ENCODE peak calls at places on chromosomes 13 and 19, in ten cellular contexts. U is activated CD4-positive, alpha-beta T cell treated with anti-CD3 and anti-CD28 coated beads, Interleukin-2, amount 50 U/mL, for 48 hours; B is HFFc6; R is heart right ventricle; I is stimulated activated CD4-positive, alpha-beta T cell treated with anti-CD3 and anti-CD28 coated beads, Interleukin-1b, Interleukin-23, amount 100 ng/mL, for 1 hour; K is brain microvascular endothelial cell; S is glutamatergic neuron; C is Right ventricle myocardium superior; E is Kasumi-1; V is OCI-LY7. G is an unnamed sample.

GRCh38 chr13:45142440-45143345 is 22.4 kb downstream of the GTF2F2 start:
- DNase-seq in S (no peak), C (no peak), K (no peak), B (no peak), E (no peak), I (no peak), V (no peak), U (no peak), R (no peak), G (no peak)

GRCh38 chr13:98320561-98321105 is 143.6 kb upstream of the RNF113B start:
- DNase-seq in I (no peak), B (no peak), K (no peak), E (no peak), C (no peak), R (no peak), V (no peak), U (no peak), S (no peak), G (no peak)

GRCh38 chr19:38728752-38729541 is 15.3 kb downstream of the CAPN12 start:
- DNase-seq in I (no peak), V (no peak), E (no peak), U (no peak), C (peak), S (peak), K (no peak), B (no peak), R (peak), G (no peak)

GRCh38 chr13:31781064-31781463 is 41.7 kb downstream of the RXFP2 start:
- DNase-seq in E (no peak), K (no peak), V (no peak), U (no peak), B (no peak), I (no peak), C (no peak), S (no peak), R (no peak), G (no peak)

GRCh38 chr13:46617885-46618284 is 64.9 kb downstream of the LRCH1 start:
- DNase-seq in S (no peak), E (no peak), U (no peak), I (no peak), V (no peak), K (no peak), B (no peak), R (no peak), C (no peak), G (no peak)

GRCh38 chr13:32829676-32830091 is 186.5 kb upstream of the KL start:
- DNase-seq in V (no peak), U (no peak), E (no peak), R (no peak), S (no peak), C (no peak), I (no peak), B (peak), K (peak), G (no peak)

GRCh38 chr19:51505904-51506303 is 4.3 kb upstream of the SIGLEC12 start:
- DNase-seq in K (no peak), B (no peak), E (no peak), U (no peak), C (no peak), S (no peak), I (no peak), V (no peak), R (no peak), G (no peak)

GRCh38 chr13:46307554-46307953 is 79.5 kb downstream of the RUBCNL start:
- DNase-seq in B (peak), R (no peak), E (no peak), S (no peak), I (no peak), U (no peak), C (no peak), V (no peak), K (no peak), G (no peak)

GRCh38 chr13:21033866-21034601 is 27.4 kb downstream of the LATS2 start:
- DNase-seq in I (no peak), R (no peak), V (no peak), S (no peak), E (no peak), B (peak), K (no peak), U (no peak), C (no peak), G (no peak)

GRCh38 chr19:408441-409005 is 424 bp downstream of the C2CD4C start:
- DNase-seq in V (no peak), R (no peak), I (no peak), B (no peak), E (no peak), U (no peak), S (peak), K (no peak), C (no peak), G (no peak)

GRCh38 chr19:5533257-5533656 is 34.5 kb downstream of the TINCR start:
- DNase-seq in R (no peak), V (no peak), I (no peak), S (no peak), C (no peak), B (no peak), K (no peak), U (no peak), E (no peak), G (no peak)

GRCh38 chr13:27273658-27274425 is 3.2 kb downstream of the RASL11A start:
- DNase-seq in U (no peak), K (peak), R (peak), S (no peak), B (no peak), V (no peak), E (no peak), I (no peak), C (no peak), G (no peak)

G was measured in GM12891.